ENCODE peak calls at places on chromosomes 7 and 10, in six cellular contexts. One of them, this sample, is unnamed.

GRCh38 chr7:29091722-29092121 is 54.6 kb downstream of the CPVL start:
- DNase-seq in fibroblast of the aortic adventitia: no peak
- DNase-seq in AG08396: no peak
- DNase-seq in activated CD8-positive, alpha-beta memory T cell treated with anti-CD3 and anti-CD28 coated beads, Interleukin-2, amount 10 ng/mL, durations not matched to agents 7 days and 5 days: no peak
- DNase-seq in HTR-8/SVneo: no peak
- DNase-seq in tibial nerve: no peak
- DNase-seq in this sample: no peak

GRCh38 chr10:121601458-121601857 is 3.2 kb upstream of the FGFR2 start:
- DNase-seq in fibroblast of the aortic adventitia: no peak
- DNase-seq in AG08396: no peak
- DNase-seq in activated CD8-positive, alpha-beta memory T cell treated with anti-CD3 and anti-CD28 coated beads, Interleukin-2, amount 10 ng/mL, durations not matched to agents 7 days and 5 days: no peak
- DNase-seq in HTR-8/SVneo: no peak
- DNase-seq in tibial nerve: no peak
- DNase-seq in this sample: no peak

GRCh38 chr7:119572541-119572940 is 700.4 kb upstream of the KCND2 start:
- DNase-seq in fibroblast of the aortic adventitia: no peak
- DNase-seq in AG08396: no peak
- DNase-seq in activated CD8-positive, alpha-beta memory T cell treated with anti-CD3 and anti-CD28 coated beads, Interleukin-2, amount 10 ng/mL, durations not matched to agents 7 days and 5 days: no peak
- DNase-seq in HTR-8/SVneo: no peak
- DNase-seq in tibial nerve: no peak
- DNase-seq in this sample: no peak

GRCh38 chr7:57071-57470 is 135.3 kb upstream of the FAM20C start:
- DNase-seq in fibroblast of the aortic adventitia: no peak
- DNase-seq in AG08396: no peak
- DNase-seq in activated CD8-positive, alpha-beta memory T cell treated with anti-CD3 and anti-CD28 coated beads, Interleukin-2, amount 10 ng/mL, durations not matched to agents 7 days and 5 days: no peak
- DNase-seq in HTR-8/SVneo: no peak
- DNase-seq in tibial nerve: no peak
- DNase-seq in this sample: no peak

GRCh38 chr10:64519427-64519826 is 998.2 kb downstream of the REEP3 start:
- DNase-seq in fibroblast of the aortic adventitia: no peak
- DNase-seq in AG08396: no peak
- DNase-seq in activated CD8-positive, alpha-beta memory T cell treated with anti-CD3 and anti-CD28 coated beads, Interleukin-2, amount 10 ng/mL, durations not matched to agents 7 days and 5 days: no peak
- DNase-seq in HTR-8/SVneo: no peak
- DNase-seq in tibial nerve: no peak
- DNase-seq in this sample: no peak

GRCh38 chr10:93718937-93719725 is 16.7 kb upstream of the FRA10AC1 start:
- DNase-seq in fibroblast of the aortic adventitia: no peak
- DNase-seq in AG08396: no peak
- DNase-seq in activated CD8-positive, alpha-beta memory T cell treated with anti-CD3 and anti-CD28 coated beads, Interleukin-2, amount 10 ng/mL, durations not matched to agents 7 days and 5 days: no peak
- DNase-seq in HTR-8/SVneo: no peak
- DNase-seq in tibial nerve: no peak
- DNase-seq in this sample: no peak

GRCh38 chr10:91610444-91610843 is 22.4 kb downstream of the PPP1R3C start:
- DNase-seq in fibroblast of the aortic adventitia: no peak
- DNase-seq in AG08396: no peak
- DNase-seq in activated CD8-positive, alpha-beta memory T cell treated with anti-CD3 and anti-CD28 coated beads, Interleukin-2, amount 10 ng/mL, durations not matched to agents 7 days and 5 days: no peak
- DNase-seq in HTR-8/SVneo: no peak
- DNase-seq in tibial nerve: no peak
- DNase-seq in this sample: no peak

GRCh38 chr10:44180321-44181154 is 204.4 kb downstream of the CXCL12 start:
- DNase-seq in fibroblast of the aortic adventitia: peak; percentile 64
- DNase-seq in AG08396: peak; percentile 73
- DNase-seq in activated CD8-positive, alpha-beta memory T cell treated with anti-CD3 and anti-CD28 coated beads, Interleukin-2, amount 10 ng/mL, durations not matched to agents 7 days and 5 days: no peak
- DNase-seq in HTR-8/SVneo: peak; percentile 72
- DNase-seq in tibial nerve: peak; percentile 83
- DNase-seq in this sample: no peak

GRCh38 chr10:71212249-71213126 is at the start of gene UNC5B:
- DNase-seq in fibroblast of the aortic adventitia: peak; percentile 82
- DNase-seq in AG08396: peak; percentile 92
- DNase-seq in activated CD8-positive, alpha-beta memory T cell treated with anti-CD3 and anti-CD28 coated beads, Interleukin-2, amount 10 ng/mL, durations not matched to agents 7 days and 5 days: peak; percentile 61
- DNase-seq in HTR-8/SVneo: peak; percentile 72
- DNase-seq in tibial nerve: peak; percentile 76
- DNase-seq in this sample: no peak

GRCh38 chr10:106913294-106913693 is 251.2 kb downstream of the SORCS1 start:
- DNase-seq in fibroblast of the aortic adventitia: no peak
- DNase-seq in AG08396: no peak
- DNase-seq in activated CD8-positive, alpha-beta memory T cell treated with anti-CD3 and anti-CD28 coated beads, Interleukin-2, amount 10 ng/mL, durations not matched to agents 7 days and 5 days: no peak
- DNase-seq in HTR-8/SVneo: no peak
- DNase-seq in tibial nerve: no peak
- DNase-seq in this sample: no peak

GRCh38 chr10:71378341-71379117 is 18.2 kb upstream of the CDH23 start:
- DNase-seq in fibroblast of the aortic adventitia: no peak
- DNase-seq in AG08396: no peak
- DNase-seq in activated CD8-positive, alpha-beta memory T cell treated with anti-CD3 and anti-CD28 coated beads, Interleukin-2, amount 10 ng/mL, durations not matched to agents 7 days and 5 days: no peak
- DNase-seq in HTR-8/SVneo: no peak
- DNase-seq in tibial nerve: no peak
- DNase-seq in this sample: no peak

GRCh38 chr10:112375721-112376577 is 2.0 kb downstream of the ACSL5 start:
- DNase-seq in fibroblast of the aortic adventitia: peak; percentile 55
- DNase-seq in AG08396: peak; percentile 47
- DNase-seq in activated CD8-positive, alpha-beta memory T cell treated with anti-CD3 and anti-CD28 coated beads, Interleukin-2, amount 10 ng/mL, durations not matched to agents 7 days and 5 days: peak; percentile 72
- DNase-seq in HTR-8/SVneo: no peak
- DNase-seq in tibial nerve: peak; percentile 61
- DNase-seq in this sample: no peak

GRCh38 chr10:92720306-92721165 is 30.8 kb downstream of the HHEX start:
- DNase-seq in fibroblast of the aortic adventitia: no peak
- DNase-seq in AG08396: no peak
- DNase-seq in activated CD8-positive, alpha-beta memory T cell treated with anti-CD3 and anti-CD28 coated beads, Interleukin-2, amount 10 ng/mL, durations not matched to agents 7 days and 5 days: no peak
- DNase-seq in HTR-8/SVneo: no peak
- DNase-seq in tibial nerve: no peak
- DNase-seq in this sample: no peak

GRCh38 chr10:117762819-117763172 is 220.2 kb downstream of the EMX2 start:
- DNase-seq in fibroblast of the aortic adventitia: peak; percentile 49
- DNase-seq in AG08396: no peak
- DNase-seq in activated CD8-positive, alpha-beta memory T cell treated with anti-CD3 and anti-CD28 coated beads, Interleukin-2, amount 10 ng/mL, durations not matched to agents 7 days and 5 days: no peak
- DNase-seq in HTR-8/SVneo: no peak
- DNase-seq in tibial nerve: no peak
- DNase-seq in this sample: no peak

GRCh38 chr10:101140084-101140949 is 9.2 kb downstream of the TLX1 start:
- DNase-seq in fibroblast of the aortic adventitia: no peak
- DNase-seq in AG08396: peak; percentile 10
- DNase-seq in activated CD8-positive, alpha-beta memory T cell treated with anti-CD3 and anti-CD28 coated beads, Interleukin-2, amount 10 ng/mL, durations not matched to agents 7 days and 5 days: no peak
- DNase-seq in HTR-8/SVneo: no peak
- DNase-seq in tibial nerve: no peak
- DNase-seq in this sample: no peak

GRCh38 chr10:120457431-120458172 is 575 bp downstream of the PLPP4 start:
- DNase-seq in fibroblast of the aortic adventitia: no peak
- DNase-seq in AG08396: peak; percentile 13
- DNase-seq in activated CD8-positive, alpha-beta memory T cell treated with anti-CD3 and anti-CD28 coated beads, Interleukin-2, amount 10 ng/mL, durations not matched to agents 7 days and 5 days: no peak
- DNase-seq in HTR-8/SVneo: no peak
- DNase-seq in tibial nerve: no peak
- DNase-seq in this sample: peak; percentile 64

GRCh38 chr10:97004591-97004990 is 172.5 kb downstream of the LCOR start:
- DNase-seq in fibroblast of the aortic adventitia: no peak
- DNase-seq in AG08396: no peak
- DNase-seq in activated CD8-positive, alpha-beta memory T cell treated with anti-CD3 and anti-CD28 coated beads, Interleukin-2, amount 10 ng/mL, durations not matched to agents 7 days and 5 days: peak; percentile 25
- DNase-seq in HTR-8/SVneo: no peak
- DNase-seq in tibial nerve: no peak
- DNase-seq in this sample: peak; percentile 70

GRCh38 chr10:120428754-120429153 is 28.3 kb upstream of the PLPP4 start:
- DNase-seq in fibroblast of the aortic adventitia: peak; percentile 57
- DNase-seq in AG08396: no peak
- DNase-seq in activated CD8-positive, alpha-beta memory T cell treated with anti-CD3 and anti-CD28 coated beads, Interleukin-2, amount 10 ng/mL, durations not matched to agents 7 days and 5 days: no peak
- DNase-seq in HTR-8/SVneo: no peak
- DNase-seq in tibial nerve: no peak
- DNase-seq in this sample: no peak

GRCh38 chr7:82805527-82805960 is 357.1 kb downstream of the PCLO start:
- DNase-seq in fibroblast of the aortic adventitia: peak; percentile 86
- DNase-seq in AG08396: peak; percentile 58
- DNase-seq in activated CD8-positive, alpha-beta memory T cell treated with anti-CD3 and anti-CD28 coated beads, Interleukin-2, amount 10 ng/mL, durations not matched to agents 7 days and 5 days: no peak
- DNase-seq in HTR-8/SVneo: peak; percentile 32
- DNase-seq in tibial nerve: no peak
- DNase-seq in this sample: no peak